ENCODE peak calls at places on chromosomes 1 and 21, in eight cellular contexts. F is psoas muscle, X is cardiac muscle cell, T is GM23338, O is adrenal gland, V is transverse colon, J is spleen, G is heart right ventricle. P is an unnamed sample. For H3K4me1, the result is how much of the 10 kb centered on the place peaks cover.

GRCh38 chr1:32540589-32540988 is 1.4 kb downstream of the ZBTB8A start:
- DNase-seq in F (no peak), X (no peak), T (peak), O (no peak), V (no peak), J (no peak), G (no peak), P (no peak)

GRCh38 chr1:168148916-168149315 is 12.2 kb upstream of the GPR161 start:
- DNase-seq in F (no peak), X (no peak), T (no peak), O (no peak), V (no peak), J (no peak), G (no peak), P (no peak)

GRCh38 chr1:85454214-85454613 is 10.7 kb downstream of the DDAH1 start:
- DNase-seq in F (no peak), X (no peak), T (no peak), O (no peak), V (no peak), J (no peak), G (no peak), P (no peak)

GRCh38 chr1:205249651-205250050 is 21.9 kb downstream of the TMCC2 start:
- DNase-seq in F (no peak), X (no peak), T (no peak), O (peak), V (no peak), J (peak), G (no peak), P (no peak)

GRCh38 chr1:43688594-43689000 is 18.7 kb upstream of the ST3GAL3 start:
- DNase-seq in F (no peak), X (peak), T (no peak), O (peak), V (no peak), J (no peak), G (no peak), P (no peak)

GRCh38 chr1:97160796-97161195 is 439.2 kb downstream of the PTBP2 start:
- DNase-seq in F (no peak), X (peak), T (no peak), O (no peak), V (no peak), J (no peak), G (no peak), P (peak)

GRCh38 chr1:179121159-179121938 is 39.5 kb downstream of the TOR3A start:
- DNase-seq in F (no peak), X (peak), T (peak), O (no peak), V (peak), J (no peak), G (no peak), P (peak)

GRCh38 chr1:47984175-47984789 is 12.9 kb downstream of the TRABD2B start:
- DNase-seq in F (peak), X (peak), T (peak), O (peak), V (no peak), J (peak), G (peak), P (no peak)

GRCh38 chr1:216044538-216044937 is 378.7 kb downstream of the USH2A start:
- DNase-seq in F (no peak), X (no peak), T (no peak), O (no peak), V (no peak), J (no peak), G (no peak), P (no peak)

GRCh38 chr1:234969011-234969441 is 159.6 kb downstream of the TOMM20 start:
- DNase-seq in F (no peak), X (no peak), T (no peak), O (no peak), V (no peak), J (no peak), G (no peak), P (no peak)

GRCh38 chr1:81800741-81801031 is at the start of gene ADGRL2:
- DNase-seq in F (no peak), X (no peak), T (peak), O (no peak), V (no peak), J (no peak), G (peak), P (no peak)

GRCh38 chr1:197841828-197842573 is 60.4 kb upstream of the C1orf53 start:
- DNase-seq in F (no peak), X (peak), T (no peak), O (no peak), V (no peak), J (no peak), G (no peak), P (no peak)

GRCh38 chr1:191993549-191993948 is 164.7 kb upstream of the RGS18 start:
- DNase-seq in F (no peak), X (peak), T (peak), O (no peak), V (no peak), J (no peak), G (no peak), P (peak)

GRCh38 chr1:201126832-201127754 is at the start of gene ASCL5:
- DNase-seq in F (no peak), X (no peak), T (peak), O (peak), V (peak), J (no peak), G (no peak), P (no peak)

GRCh38 chr21:42063578-42064521 is 7.3 kb upstream of the UMODL1 start:
- DNase-seq in F (no peak), X (no peak), T (peak), O (peak), V (peak), J (peak), G (no peak), P (no peak)

GRCh38 chr1:2919826-2920225 is 101.4 kb upstream of the ACTRT2 start:
- DNase-seq in F (no peak), X (no peak), T (no peak), O (no peak), V (no peak), J (no peak), G (no peak), P (no peak)

GRCh38 chr1:12610305-12610935 is 7.6 kb downstream of the DHRS3 start:
- DNase-seq in F (no peak), X (peak), T (no peak), O (no peak), V (no peak), J (no peak), G (no peak), P (no peak)

GRCh38 chr1:19646366-19646765 is 2.3 kb downstream of the NBL1 start:
- DNase-seq in F (no peak), X (no peak), T (no peak), O (no peak), V (peak), J (no peak), G (no peak), P (no peak)

GRCh38 chr1:248858096-248858890 is 592 bp downstream of the ZNF692 start:
- DNase-seq in F (peak), X (peak), T (peak), O (peak), V (peak), J (peak), G (peak), P (peak)

GRCh38 chr1:194045416-194045815 is 859.0 kb upstream of the B3GALT2 start:
- DNase-seq in F (no peak), X (peak), T (no peak), O (no peak), V (no peak), J (no peak), G (no peak), P (no peak)

GRCh38 chr1:47527653-47528272 is 89.9 kb downstream of the FOXD2 start:
- DNase-seq in F (no peak), X (peak), T (peak), O (no peak), V (peak), J (no peak), G (no peak), P (no peak)

GRCh38 chr1:172674831-172675613 is 16.1 kb downstream of the FASLG start:
- DNase-seq in F (no peak), X (peak), T (no peak), O (no peak), V (no peak), J (no peak), G (no peak), P (no peak)

GRCh38 chr1:152917794-152918193 is 9.4 kb downstream of the IVL start:
- DNase-seq in F (no peak), X (no peak), T (peak), O (peak), V (no peak), J (no peak), G (no peak), P (peak)
- H3K27ac ChIP-seq in F (no peak), X (no peak), T (no peak), O (no peak), V (no peak), J (no peak), G (no peak), P (no peak)

GRCh38 chr1:62493656-62494055 is 56.8 kb downstream of the USP1 start:
- DNase-seq in F (no peak), X (no peak), T (no peak), O (no peak), V (no peak), J (no peak), G (no peak), P (no peak)

GRCh38 chr1:62492521-62492920 is 55.7 kb downstream of the USP1 start:
- DNase-seq in F (no peak), X (no peak), T (no peak), O (no peak), V (no peak), J (no peak), G (no peak), P (no peak)

DNA sequence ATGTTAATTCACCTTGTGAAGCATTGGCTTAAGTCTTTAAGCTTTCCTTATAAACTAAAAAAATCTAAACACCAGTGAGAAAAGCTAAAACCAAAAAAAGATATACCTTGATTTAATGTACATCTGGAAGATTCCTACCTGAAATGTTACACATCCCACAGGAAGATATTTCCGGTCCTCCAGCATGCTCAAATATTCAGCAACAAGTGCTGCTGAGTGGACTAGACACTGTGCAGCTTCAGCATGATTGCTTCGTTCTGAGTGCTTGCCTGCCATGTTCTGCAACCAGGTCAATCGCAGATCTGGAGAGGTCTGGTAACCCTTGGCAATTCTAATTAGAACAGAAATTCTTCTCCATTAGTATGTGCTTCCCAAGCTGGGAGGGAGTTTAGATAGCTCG is 57.3 kb downstream of the USP1 start:
- DNase-seq in F (no peak), X (no peak), T (peak), O (no peak), V (no peak), J (no peak), G (no peak), P (no peak)
- H3K4me1 ChIP-seq in F (under half), X (under half), T (under half), O (under half), V (under half), J (under half), G (under half), P (under half)

DNA sequence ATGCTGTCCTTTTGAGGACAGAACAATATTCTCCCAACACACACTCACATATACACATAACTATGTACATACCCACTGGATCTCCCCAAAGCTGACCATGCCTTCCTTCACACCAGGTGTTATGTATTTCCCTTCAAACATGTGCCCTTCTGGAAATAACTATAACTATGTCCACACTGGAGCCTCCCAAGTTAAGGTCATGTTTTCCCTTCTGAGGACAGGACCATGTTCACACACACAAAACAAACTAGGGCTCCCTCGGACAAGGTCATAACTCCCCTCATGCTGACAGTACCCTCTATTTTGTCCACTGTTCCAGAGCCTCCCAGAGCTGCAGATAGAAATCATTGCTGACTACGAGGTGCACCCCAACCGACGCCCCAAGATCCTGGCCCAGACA is 7.8 kb downstream of the MMACHC start:
- DNase-seq in F (no peak), X (no peak), T (no peak), O (no peak), V (no peak), J (no peak), G (no peak), P (no peak)
- H3K27ac ChIP-seq in F (peak), X (peak), T (peak), O (no peak), V (no peak), J (no peak), G (peak), P (peak)

GRCh38 chr1:21305155-21305899 is 15.1 kb upstream of the ECE1 start:
- DNase-seq in F (no peak), X (no peak), T (no peak), O (no peak), V (no peak), J (no peak), G (no peak), P (no peak)
- H3K4me1 ChIP-seq in F (under half), X (under half), T (under half), O (under half), V (under half), J (half or more), G (half or more), P (under half)

GRCh38 chr21:45993210-45994085 is 11.9 kb downstream of the COL6A1 start:
- DNase-seq in F (peak), X (no peak), T (no peak), O (peak), V (peak), J (peak), G (peak), P (no peak)
- H3K27ac ChIP-seq in F (peak), X (no peak), T (no peak), O (no peak), V (peak), J (no peak), G (peak), P (no peak)